ENCODE peak calls at places on chromosomes 3 and 15, in eight cellular contexts. One of them, this sample, is unnamed.
A peak's percentile ranks its signal among the peaks of the same experiment; 100 is the strongest.

GRCh38 chr3:21256932-21257331 is 494.1 kb downstream of the ZNF385D start:
- DNase-seq in fibroblast of pulmonary artery: peak; percentile 54
- DNase-seq in CD8-positive, alpha-beta T cell: no peak
- DNase-seq in astrocyte of the spinal cord: no peak
- DNase-seq in A549: no peak
- DNase-seq in retinal pigment epithelial cell: no peak
- DNase-seq in psoas muscle: no peak
- DNase-seq in heart right ventricle: peak; percentile 10
- DNase-seq in this sample: no peak

GRCh38 chr15:24955549-24955929 is 752 bp downstream of the SNRPN start:
- DNase-seq in fibroblast of pulmonary artery: no peak
- DNase-seq in CD8-positive, alpha-beta T cell: peak; percentile 65
- DNase-seq in astrocyte of the spinal cord: no peak
- DNase-seq in A549: peak; percentile 3
- DNase-seq in retinal pigment epithelial cell: no peak
- DNase-seq in psoas muscle: peak; percentile 60
- DNase-seq in heart right ventricle: peak; percentile 13
- DNase-seq in this sample: no peak

GRCh38 chr3:43165786-43166185 is 59.9 kb upstream of the POMGNT2 start:
- DNase-seq in fibroblast of pulmonary artery: no peak
- DNase-seq in CD8-positive, alpha-beta T cell: no peak
- DNase-seq in astrocyte of the spinal cord: no peak
- DNase-seq in A549: no peak
- DNase-seq in retinal pigment epithelial cell: no peak
- DNase-seq in psoas muscle: no peak
- DNase-seq in heart right ventricle: no peak
- DNase-seq in this sample: no peak

GRCh38 chr3:65671004-65671403 is 367.7 kb downstream of the MAGI1 start:
- DNase-seq in fibroblast of pulmonary artery: peak; percentile 12
- DNase-seq in CD8-positive, alpha-beta T cell: no peak
- DNase-seq in astrocyte of the spinal cord: no peak
- DNase-seq in A549: no peak
- DNase-seq in retinal pigment epithelial cell: no peak
- DNase-seq in psoas muscle: no peak
- DNase-seq in heart right ventricle: no peak
- DNase-seq in this sample: no peak

GRCh38 chr3:72848703-72849081 is 447 bp upstream of the SHQ1 start:
- DNase-seq in fibroblast of pulmonary artery: peak; percentile 30
- DNase-seq in CD8-positive, alpha-beta T cell: no peak
- DNase-seq in astrocyte of the spinal cord: no peak
- DNase-seq in A549: no peak
- DNase-seq in retinal pigment epithelial cell: no peak
- DNase-seq in psoas muscle: no peak
- DNase-seq in heart right ventricle: peak; percentile 6
- DNase-seq in this sample: peak; percentile 45

GRCh38 chr15:98776607-98777281 is 128.4 kb downstream of the IGF1R start:
- DNase-seq in fibroblast of pulmonary artery: peak; percentile 35
- DNase-seq in CD8-positive, alpha-beta T cell: peak; percentile 57
- DNase-seq in astrocyte of the spinal cord: peak; percentile 88
- DNase-seq in A549: no peak
- DNase-seq in retinal pigment epithelial cell: peak; percentile 71
- DNase-seq in psoas muscle: peak; percentile 70
- DNase-seq in heart right ventricle: peak; percentile 50
- DNase-seq in this sample: peak; percentile 20

GRCh38 chr15:58864602-58865419 is 68.7 kb downstream of the SLTM start:
- DNase-seq in fibroblast of pulmonary artery: peak; percentile 33
- DNase-seq in CD8-positive, alpha-beta T cell: no peak
- DNase-seq in astrocyte of the spinal cord: no peak
- DNase-seq in A549: no peak
- DNase-seq in retinal pigment epithelial cell: no peak
- DNase-seq in psoas muscle: peak; percentile 73
- DNase-seq in heart right ventricle: peak; percentile 25
- DNase-seq in this sample: peak; percentile 23

GRCh38 chr3:28915711-28916481 is 365.0 kb upstream of the RBMS3 start:
- DNase-seq in fibroblast of pulmonary artery: peak; percentile 82
- DNase-seq in CD8-positive, alpha-beta T cell: no peak
- DNase-seq in astrocyte of the spinal cord: peak; percentile 75
- DNase-seq in A549: peak; percentile 7
- DNase-seq in retinal pigment epithelial cell: peak; percentile 99
- DNase-seq in psoas muscle: no peak
- DNase-seq in heart right ventricle: peak; percentile 5
- DNase-seq in this sample: no peak

GRCh38 chr3:180600473-180600872 is 1.5 kb upstream of the TTC14 start:
- DNase-seq in fibroblast of pulmonary artery: no peak
- DNase-seq in CD8-positive, alpha-beta T cell: no peak
- DNase-seq in astrocyte of the spinal cord: no peak
- DNase-seq in A549: no peak
- DNase-seq in retinal pigment epithelial cell: no peak
- DNase-seq in psoas muscle: no peak
- DNase-seq in heart right ventricle: no peak
- DNase-seq in this sample: no peak

GRCh38 chr15:91866971-91867372 is 13.5 kb downstream of the SLCO3A1 start:
- DNase-seq in fibroblast of pulmonary artery: peak; percentile 30
- DNase-seq in CD8-positive, alpha-beta T cell: no peak
- DNase-seq in astrocyte of the spinal cord: peak; percentile 36
- DNase-seq in A549: no peak
- DNase-seq in retinal pigment epithelial cell: no peak
- DNase-seq in psoas muscle: peak; percentile 59
- DNase-seq in heart right ventricle: peak; percentile 66
- DNase-seq in this sample: no peak

GRCh38 chr3:30188713-30189112 is 417.7 kb upstream of the TGFBR2 start:
- DNase-seq in fibroblast of pulmonary artery: peak; percentile 46
- DNase-seq in CD8-positive, alpha-beta T cell: no peak
- DNase-seq in astrocyte of the spinal cord: no peak
- DNase-seq in A549: no peak
- DNase-seq in retinal pigment epithelial cell: no peak
- DNase-seq in psoas muscle: peak; percentile 28
- DNase-seq in heart right ventricle: peak; percentile 16
- DNase-seq in this sample: no peak

GRCh38 chr15:75067123-75067854 is 43.9 kb downstream of the PPCDC start:
- DNase-seq in fibroblast of pulmonary artery: peak; percentile 41
- DNase-seq in CD8-positive, alpha-beta T cell: no peak
- DNase-seq in astrocyte of the spinal cord: peak; percentile 66
- DNase-seq in A549: no peak
- DNase-seq in retinal pigment epithelial cell: no peak
- DNase-seq in psoas muscle: no peak
- DNase-seq in heart right ventricle: no peak
- DNase-seq in this sample: peak; percentile 42

GRCh38 chr15:68768321-68768720 is 52.4 kb downstream of the ANP32A start:
- DNase-seq in fibroblast of pulmonary artery: no peak
- DNase-seq in CD8-positive, alpha-beta T cell: no peak
- DNase-seq in astrocyte of the spinal cord: no peak
- DNase-seq in A549: peak; percentile 38
- DNase-seq in retinal pigment epithelial cell: no peak
- DNase-seq in psoas muscle: no peak
- DNase-seq in heart right ventricle: no peak
- DNase-seq in this sample: no peak

GRCh38 chr15:82833283-82833682 is 23.9 kb downstream of the WHAMM start:
- DNase-seq in fibroblast of pulmonary artery: no peak
- DNase-seq in CD8-positive, alpha-beta T cell: no peak
- DNase-seq in astrocyte of the spinal cord: no peak
- DNase-seq in A549: no peak
- DNase-seq in retinal pigment epithelial cell: no peak
- DNase-seq in psoas muscle: no peak
- DNase-seq in heart right ventricle: no peak
- DNase-seq in this sample: no peak

DNA sequence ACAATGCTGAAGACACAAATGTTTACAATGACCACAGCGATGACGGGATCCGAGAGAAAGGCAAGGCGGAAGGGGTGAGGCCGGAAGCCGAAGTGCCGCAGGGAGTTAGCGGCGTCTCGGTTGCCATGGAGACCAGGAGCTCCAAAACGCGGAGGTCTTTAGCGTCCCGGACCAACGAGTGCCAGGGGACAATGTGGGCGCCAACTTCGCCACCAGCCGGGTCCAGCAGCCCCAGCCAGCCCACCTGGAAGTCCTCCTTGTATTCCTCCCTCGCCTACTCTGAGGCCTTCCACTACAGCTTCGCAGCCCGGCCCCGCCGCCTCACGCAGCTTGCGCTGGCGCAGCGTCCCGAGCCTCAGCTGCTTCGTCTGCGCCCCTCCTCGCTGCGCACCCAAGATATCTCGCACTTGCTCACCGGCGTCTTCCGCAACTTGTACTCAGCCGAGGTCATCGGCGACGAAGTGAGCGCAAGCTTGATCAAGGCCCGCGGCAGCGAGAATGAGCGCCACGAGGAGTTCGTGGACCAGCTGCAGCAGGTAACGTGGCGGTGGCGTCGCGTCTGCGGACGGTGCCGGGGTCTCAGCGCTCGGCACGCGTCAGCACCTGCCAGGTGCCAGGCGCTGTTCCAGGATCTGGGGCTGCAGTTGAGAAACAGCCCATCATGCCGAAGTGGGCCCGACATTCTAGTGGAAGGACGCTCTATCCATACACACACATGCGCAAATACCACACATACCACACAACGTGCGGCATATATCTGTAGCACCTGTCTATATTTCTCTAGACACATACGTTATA is at the start of gene DLEC1:
- DNase-seq in fibroblast of pulmonary artery: peak; percentile 67
- DNase-seq in CD8-positive, alpha-beta T cell: peak; percentile 88
- DNase-seq in astrocyte of the spinal cord: peak; percentile 38
- DNase-seq in A549: no peak
- DNase-seq in retinal pigment epithelial cell: no peak
- DNase-seq in psoas muscle: peak; percentile 83
- DNase-seq in heart right ventricle: peak; percentile 63
- DNase-seq in this sample: peak; percentile 85
- H3K4me3 ChIP-seq in fibroblast of pulmonary artery: peak within 1 kb of the TSS; percentile 54
- H3K4me3 ChIP-seq in CD8-positive, alpha-beta T cell: peak within 1 kb of the TSS; percentile 65
- H3K4me3 ChIP-seq in astrocyte of the spinal cord: peak within 1 kb of the TSS; percentile 40
- H3K4me3 ChIP-seq in A549: no peak within 1 kb of the TSS
- H3K4me3 ChIP-seq in retinal pigment epithelial cell: peak within 1 kb of the TSS; percentile 51
- H3K4me3 ChIP-seq in psoas muscle: peak within 1 kb of the TSS; percentile 64
- H3K4me3 ChIP-seq in heart right ventricle: peak within 1 kb of the TSS; percentile 51
- H3K4me3 ChIP-seq in this sample: peak within 1 kb of the TSS; percentile 83

GRCh38 chr3:169668957-169669681 is 5.6 kb upstream of the MECOM start:
- DNase-seq in fibroblast of pulmonary artery: peak; percentile 76
- DNase-seq in CD8-positive, alpha-beta T cell: no peak
- DNase-seq in astrocyte of the spinal cord: peak; percentile 50
- DNase-seq in A549: peak; percentile 55
- DNase-seq in retinal pigment epithelial cell: no peak
- DNase-seq in psoas muscle: peak; percentile 82
- DNase-seq in heart right ventricle: peak; percentile 73
- DNase-seq in this sample: peak; percentile 42

GRCh38 chr3:169667380-169667671 is 3.8 kb upstream of the MECOM start:
- DNase-seq in fibroblast of pulmonary artery: no peak
- DNase-seq in CD8-positive, alpha-beta T cell: no peak
- DNase-seq in astrocyte of the spinal cord: no peak
- DNase-seq in A549: no peak
- DNase-seq in retinal pigment epithelial cell: no peak
- DNase-seq in psoas muscle: no peak
- DNase-seq in heart right ventricle: no peak
- DNase-seq in this sample: no peak

GRCh38 chr3:169667710-169668080 is 4.2 kb upstream of the MECOM start:
- DNase-seq in fibroblast of pulmonary artery: no peak
- DNase-seq in CD8-positive, alpha-beta T cell: no peak
- DNase-seq in astrocyte of the spinal cord: peak; percentile 5
- DNase-seq in A549: no peak
- DNase-seq in retinal pigment epithelial cell: no peak
- DNase-seq in psoas muscle: no peak
- DNase-seq in heart right ventricle: no peak
- DNase-seq in this sample: no peak

GRCh38 chr3:169669816-169670215 is 6.3 kb upstream of the MECOM start:
- DNase-seq in fibroblast of pulmonary artery: no peak
- DNase-seq in CD8-positive, alpha-beta T cell: no peak
- DNase-seq in astrocyte of the spinal cord: no peak
- DNase-seq in A549: no peak
- DNase-seq in retinal pigment epithelial cell: no peak
- DNase-seq in psoas muscle: no peak
- DNase-seq in heart right ventricle: no peak
- DNase-seq in this sample: no peak

DNA sequence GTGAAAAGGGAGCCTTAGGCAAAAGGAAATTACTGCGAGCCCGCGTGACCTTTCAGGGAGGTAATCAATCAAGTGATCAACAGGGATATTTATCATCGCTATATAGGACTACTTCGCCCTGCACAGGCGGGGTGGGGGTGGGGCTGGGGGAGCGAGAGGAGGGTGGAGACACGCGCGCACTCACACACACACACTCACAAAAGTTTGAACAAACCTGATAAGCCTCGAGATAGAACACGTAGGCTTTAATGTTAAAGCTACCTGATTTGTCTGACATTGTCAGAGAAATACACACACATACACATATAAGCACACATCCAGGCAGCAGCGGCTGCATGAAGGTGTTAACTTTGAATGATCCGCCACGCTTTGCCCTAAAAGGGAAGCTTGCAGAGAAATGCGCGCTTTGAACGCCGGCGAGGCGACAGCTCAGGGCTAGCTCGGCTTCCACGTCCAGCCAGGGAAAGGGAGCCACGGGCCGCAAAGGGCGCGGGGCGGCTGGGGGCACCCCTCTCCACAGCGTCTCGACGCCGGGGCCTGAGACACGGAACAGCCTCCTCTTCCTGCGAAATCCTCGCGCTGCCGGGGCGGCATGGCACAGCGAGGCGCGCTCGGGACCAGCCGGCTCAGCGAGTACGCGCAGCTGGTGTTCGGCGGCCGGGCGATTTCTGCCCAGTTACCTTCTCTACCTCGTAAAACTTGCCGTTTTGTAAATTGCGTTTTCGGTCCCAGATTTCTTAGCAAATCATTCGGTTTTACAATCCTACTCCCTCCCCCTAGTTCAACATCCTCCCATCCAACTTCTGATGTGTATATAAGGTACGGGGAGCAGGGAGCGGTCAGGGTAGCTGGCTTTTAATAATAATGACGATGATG is 4.8 kb upstream of the MECOM start:
- DNase-seq in fibroblast of pulmonary artery: peak; percentile 45
- DNase-seq in CD8-positive, alpha-beta T cell: no peak
- DNase-seq in astrocyte of the spinal cord: peak; percentile 46
- DNase-seq in A549: no peak
- DNase-seq in retinal pigment epithelial cell: no peak
- DNase-seq in psoas muscle: peak; percentile 62
- DNase-seq in heart right ventricle: peak; percentile 13
- DNase-seq in this sample: no peak
- H3K4me3 ChIP-seq in fibroblast of pulmonary artery: peak overlapping the region; percentile 57
- H3K4me3 ChIP-seq in CD8-positive, alpha-beta T cell: no peak overlapping the region
- H3K4me3 ChIP-seq in astrocyte of the spinal cord: peak overlapping the region; percentile 36
- H3K4me3 ChIP-seq in A549: peak overlapping the region; percentile 34
- H3K4me3 ChIP-seq in retinal pigment epithelial cell: peak overlapping the region; percentile 45
- H3K4me3 ChIP-seq in psoas muscle: peak overlapping the region; percentile 54
- H3K4me3 ChIP-seq in heart right ventricle: peak overlapping the region; percentile 59
- H3K4me3 ChIP-seq in this sample: no peak overlapping the region

GRCh38 chr3:100523050-100523760 is 30.8 kb downstream of the TMEM45A start:
- DNase-seq in fibroblast of pulmonary artery: no peak
- DNase-seq in CD8-positive, alpha-beta T cell: no peak
- DNase-seq in astrocyte of the spinal cord: no peak
- DNase-seq in A549: no peak
- DNase-seq in retinal pigment epithelial cell: no peak
- DNase-seq in psoas muscle: no peak
- DNase-seq in heart right ventricle: no peak
- DNase-seq in this sample: no peak
- H3K4me3 ChIP-seq in fibroblast of pulmonary artery: no peak overlapping the region
- H3K4me3 ChIP-seq in CD8-positive, alpha-beta T cell: no peak overlapping the region
- H3K4me3 ChIP-seq in astrocyte of the spinal cord: no peak overlapping the region
- H3K4me3 ChIP-seq in A549: no peak overlapping the region
- H3K4me3 ChIP-seq in retinal pigment epithelial cell: no peak overlapping the region
- H3K4me3 ChIP-seq in psoas muscle: no peak overlapping the region
- H3K4me3 ChIP-seq in heart right ventricle: no peak overlapping the region
- H3K4me3 ChIP-seq in this sample: no peak overlapping the region

DNA sequence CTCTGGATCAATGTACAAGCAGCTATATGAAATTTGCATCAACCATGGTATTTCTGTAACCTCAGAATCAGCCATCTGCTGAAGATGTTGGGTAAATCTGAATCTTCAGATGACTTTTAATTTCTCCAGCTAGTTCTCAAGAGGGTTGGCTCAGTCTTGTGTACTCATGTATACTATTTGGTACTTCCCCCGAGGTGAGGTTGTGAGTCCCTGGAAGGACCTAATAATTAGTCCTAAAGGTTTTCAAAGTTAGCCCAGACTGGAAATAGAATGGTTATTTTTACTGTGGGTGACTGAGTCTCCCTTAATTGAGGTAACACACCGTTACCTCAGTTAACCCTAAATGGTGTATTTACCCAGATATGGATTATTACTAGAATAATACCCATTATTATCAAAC is 104.3 kb upstream of the THSD4 start:
- DNase-seq in fibroblast of pulmonary artery: no peak
- DNase-seq in CD8-positive, alpha-beta T cell: no peak
- DNase-seq in astrocyte of the spinal cord: no peak
- DNase-seq in A549: no peak
- DNase-seq in retinal pigment epithelial cell: no peak
- DNase-seq in psoas muscle: no peak
- DNase-seq in heart right ventricle: no peak
- DNase-seq in this sample: no peak
- H3K4me3 ChIP-seq in fibroblast of pulmonary artery: no peak overlapping the region
- H3K4me3 ChIP-seq in CD8-positive, alpha-beta T cell: no peak overlapping the region
- H3K4me3 ChIP-seq in astrocyte of the spinal cord: no peak overlapping the region
- H3K4me3 ChIP-seq in A549: no peak overlapping the region
- H3K4me3 ChIP-seq in retinal pigment epithelial cell: no peak overlapping the region
- H3K4me3 ChIP-seq in psoas muscle: no peak overlapping the region
- H3K4me3 ChIP-seq in heart right ventricle: peak overlapping the region; percentile 50
- H3K4me3 ChIP-seq in this sample: no peak overlapping the region